ENCODE peak calls at places on chromosomes 3 and 15, in ten cellular contexts. One of them, this sample, is unnamed.

GRCh38 chr3:36648241-36649034 is 115.9 kb downstream of the DCLK3 start:
- DNase-seq in prostate gland: no peak
- DNase-seq in K562: no peak
- DNase-seq in transverse colon: no peak
- DNase-seq in IMR-90: peak
- DNase-seq in HepG2: no peak
- DNase-seq in sigmoid colon: no peak
- DNase-seq in adrenal gland: no peak
- DNase-seq in breast epithelium: no peak
- DNase-seq in stomach: no peak
- DNase-seq in this sample: no peak

GRCh38 chr3:46669191-46669999 is 24.1 kb downstream of the ALS2CL start:
- DNase-seq in sigmoid colon: peak
- DNase-seq in HepG2: no peak
- DNase-seq in IMR-90: no peak
- DNase-seq in breast epithelium: no peak
- DNase-seq in stomach: peak
- DNase-seq in prostate gland: no peak
- DNase-seq in transverse colon: peak
- DNase-seq in K562: no peak
- DNase-seq in adrenal gland: peak
- DNase-seq in this sample: no peak

GRCh38 chr15:35127717-35128116 is 42.6 kb upstream of the NANOGP8 start:
- DNase-seq in IMR-90: no peak
- DNase-seq in adrenal gland: no peak
- DNase-seq in sigmoid colon: no peak
- DNase-seq in HepG2: no peak
- DNase-seq in K562: no peak
- DNase-seq in prostate gland: no peak
- DNase-seq in breast epithelium: no peak
- DNase-seq in stomach: no peak
- DNase-seq in transverse colon: no peak
- DNase-seq in this sample: no peak

GRCh38 chr15:66864871-66865281 is 162.8 kb downstream of the SMAD6 start:
- DNase-seq in prostate gland: no peak
- DNase-seq in HepG2: no peak
- DNase-seq in stomach: peak
- DNase-seq in K562: no peak
- DNase-seq in breast epithelium: no peak
- DNase-seq in transverse colon: no peak
- DNase-seq in sigmoid colon: peak
- DNase-seq in adrenal gland: no peak
- DNase-seq in IMR-90: no peak
- DNase-seq in this sample: no peak

GRCh38 chr3:136186330-136186729 is 9.8 kb downstream of the MSL2 start:
- DNase-seq in adrenal gland: no peak
- DNase-seq in IMR-90: no peak
- DNase-seq in K562: no peak
- DNase-seq in breast epithelium: no peak
- DNase-seq in stomach: peak
- DNase-seq in HepG2: peak
- DNase-seq in sigmoid colon: no peak
- DNase-seq in transverse colon: peak
- DNase-seq in prostate gland: no peak
- DNase-seq in this sample: no peak

GRCh38 chr3:177827517-177828249 is 630.4 kb upstream of the TBL1XR1 start:
- DNase-seq in K562: no peak
- DNase-seq in adrenal gland: peak
- DNase-seq in breast epithelium: no peak
- DNase-seq in prostate gland: no peak
- DNase-seq in sigmoid colon: no peak
- DNase-seq in transverse colon: no peak
- DNase-seq in stomach: no peak
- DNase-seq in IMR-90: peak
- DNase-seq in HepG2: peak
- DNase-seq in this sample: no peak

GRCh38 chr15:93474728-93475127 is 385.7 kb upstream of the RGMA start:
- DNase-seq in HepG2: no peak
- DNase-seq in K562: no peak
- DNase-seq in adrenal gland: no peak
- DNase-seq in IMR-90: no peak
- DNase-seq in prostate gland: no peak
- DNase-seq in breast epithelium: no peak
- DNase-seq in sigmoid colon: no peak
- DNase-seq in transverse colon: no peak
- DNase-seq in stomach: peak
- DNase-seq in this sample: no peak

GRCh38 chr3:14587733-14588360 is 47.7 kb upstream of the GRIP2 start:
- DNase-seq in breast epithelium: no peak
- DNase-seq in transverse colon: no peak
- DNase-seq in K562: no peak
- DNase-seq in IMR-90: peak
- DNase-seq in adrenal gland: no peak
- DNase-seq in stomach: no peak
- DNase-seq in sigmoid colon: no peak
- DNase-seq in prostate gland: no peak
- DNase-seq in HepG2: peak
- DNase-seq in this sample: no peak

DNA sequence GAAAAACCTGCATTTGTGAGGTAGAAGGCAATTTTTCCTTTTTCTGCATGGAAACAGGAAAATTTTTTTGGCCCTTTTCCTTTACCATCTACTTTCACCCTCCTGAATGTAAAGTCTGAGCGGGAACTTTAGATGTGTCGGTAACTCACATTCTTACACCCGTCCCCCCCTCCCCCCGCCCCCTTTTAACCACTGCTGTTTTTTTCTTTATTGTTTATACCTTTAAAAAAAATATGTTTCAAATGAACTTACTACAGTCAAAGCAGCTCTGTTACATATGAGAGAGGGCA is 487 bp upstream of the HES1 start:
- DNase-seq in stomach: no peak
- DNase-seq in K562: no peak
- DNase-seq in prostate gland: no peak
- DNase-seq in transverse colon: no peak
- DNase-seq in IMR-90: no peak
- DNase-seq in adrenal gland: no peak
- DNase-seq in breast epithelium: no peak
- DNase-seq in sigmoid colon: no peak
- DNase-seq in HepG2: no peak
- DNase-seq in this sample: no peak
- TF ChIP-seq POLR2A in stomach: no peak
- TF ChIP-seq POLR2A in K562: no peak
- TF ChIP-seq POLR2A in prostate gland: no peak
- TF ChIP-seq POLR2A in transverse colon: no peak
- TF ChIP-seq POLR2A in IMR-90: no peak
- TF ChIP-seq POLR2A in adrenal gland: no peak
- TF ChIP-seq POLR2A in breast epithelium: no peak
- TF ChIP-seq POLR2A in sigmoid colon: no peak
- TF ChIP-seq POLR2A in HepG2: no peak
- TF ChIP-seq POLR2A in this sample: no peak

GRCh38 chr15:79314186-79314585 is 3.3 kb downstream of the TMED3 start:
- DNase-seq in stomach: no peak
- DNase-seq in adrenal gland: no peak
- DNase-seq in prostate gland: no peak
- DNase-seq in sigmoid colon: no peak
- DNase-seq in IMR-90: no peak
- DNase-seq in breast epithelium: no peak
- DNase-seq in K562: no peak
- DNase-seq in HepG2: no peak
- DNase-seq in transverse colon: no peak
- DNase-seq in this sample: no peak

GRCh38 chr15:79308874-79309273 is 2.0 kb upstream of the TMED3 start:
- DNase-seq in breast epithelium: no peak
- DNase-seq in adrenal gland: no peak
- DNase-seq in prostate gland: no peak
- DNase-seq in HepG2: no peak
- DNase-seq in IMR-90: no peak
- DNase-seq in K562: no peak
- DNase-seq in sigmoid colon: no peak
- DNase-seq in transverse colon: no peak
- DNase-seq in stomach: no peak
- DNase-seq in this sample: no peak

GRCh38 chr15:79310612-79310984 is 314 bp upstream of the TMED3 start:
- DNase-seq in sigmoid colon: no peak
- DNase-seq in breast epithelium: no peak
- DNase-seq in transverse colon: no peak
- DNase-seq in prostate gland: no peak
- DNase-seq in adrenal gland: no peak
- DNase-seq in K562: no peak
- DNase-seq in stomach: no peak
- DNase-seq in HepG2: peak
- DNase-seq in IMR-90: peak
- DNase-seq in this sample: no peak

GRCh38 chr15:79311901-79312553 is 1.1 kb downstream of the TMED3 start:
- DNase-seq in adrenal gland: no peak
- DNase-seq in prostate gland: no peak
- DNase-seq in HepG2: no peak
- DNase-seq in stomach: no peak
- DNase-seq in IMR-90: no peak
- DNase-seq in K562: no peak
- DNase-seq in transverse colon: no peak
- DNase-seq in sigmoid colon: no peak
- DNase-seq in breast epithelium: no peak
- DNase-seq in this sample: no peak

DNA sequence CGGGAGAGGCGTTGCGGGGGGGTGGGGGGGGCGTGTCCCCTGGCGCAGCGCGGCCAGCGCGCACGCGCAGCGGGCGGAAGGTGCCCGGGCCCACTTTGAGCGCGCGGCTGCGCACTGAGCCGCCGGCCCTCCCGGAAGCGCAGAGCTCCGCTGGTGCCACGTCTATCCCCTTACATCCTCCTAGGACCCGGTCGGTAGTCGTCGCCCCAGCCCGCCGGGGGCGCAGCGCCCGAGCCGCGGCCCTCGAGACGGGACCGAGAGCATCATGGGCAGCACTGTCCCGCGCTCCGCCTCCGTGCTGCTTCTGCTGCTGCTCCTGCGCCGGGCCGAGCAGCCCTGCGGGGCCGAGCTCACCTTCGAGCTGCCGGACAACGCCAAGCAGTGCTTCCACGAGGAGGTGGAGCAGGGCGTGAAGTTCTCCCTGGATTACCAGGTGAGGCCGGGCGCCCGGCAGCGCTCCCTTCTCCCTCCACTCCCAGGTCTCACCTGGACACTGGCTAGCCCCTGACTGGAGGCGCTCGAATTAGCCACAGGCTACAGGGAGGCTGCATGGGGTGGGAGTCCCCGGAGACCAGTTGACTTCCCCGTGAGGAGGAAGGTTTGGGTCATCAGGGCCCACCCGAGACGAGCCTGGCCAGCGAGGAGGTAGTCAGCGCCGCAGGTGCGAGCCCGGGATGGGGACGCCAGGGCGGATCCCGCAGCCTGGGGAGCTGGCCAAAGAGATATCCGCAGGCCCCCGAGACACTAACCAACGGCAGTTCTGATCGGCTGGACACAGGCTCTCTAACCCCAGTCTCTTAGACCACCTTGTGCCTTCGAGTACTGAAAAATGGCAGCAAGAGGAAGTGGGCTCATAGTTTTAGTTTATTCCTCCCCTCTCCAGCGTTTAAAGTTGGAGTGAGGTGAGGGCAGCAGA is at the start of gene TMED3:
- DNase-seq in HepG2: peak
- DNase-seq in breast epithelium: peak
- DNase-seq in prostate gland: peak
- DNase-seq in stomach: peak
- DNase-seq in transverse colon: peak
- DNase-seq in sigmoid colon: peak
- DNase-seq in K562: peak
- DNase-seq in IMR-90: peak
- DNase-seq in adrenal gland: peak
- DNase-seq in this sample: peak
- TF ChIP-seq POLR2A in HepG2: peak
- TF ChIP-seq POLR2A in breast epithelium: no peak
- TF ChIP-seq POLR2A in prostate gland: peak
- TF ChIP-seq POLR2A in stomach: no peak
- TF ChIP-seq POLR2A in transverse colon: no peak
- TF ChIP-seq POLR2A in sigmoid colon: no peak
- TF ChIP-seq POLR2A in K562: peak
- TF ChIP-seq POLR2A in IMR-90: peak
- TF ChIP-seq POLR2A in adrenal gland: no peak
- TF ChIP-seq POLR2A in this sample: peak

DNA sequence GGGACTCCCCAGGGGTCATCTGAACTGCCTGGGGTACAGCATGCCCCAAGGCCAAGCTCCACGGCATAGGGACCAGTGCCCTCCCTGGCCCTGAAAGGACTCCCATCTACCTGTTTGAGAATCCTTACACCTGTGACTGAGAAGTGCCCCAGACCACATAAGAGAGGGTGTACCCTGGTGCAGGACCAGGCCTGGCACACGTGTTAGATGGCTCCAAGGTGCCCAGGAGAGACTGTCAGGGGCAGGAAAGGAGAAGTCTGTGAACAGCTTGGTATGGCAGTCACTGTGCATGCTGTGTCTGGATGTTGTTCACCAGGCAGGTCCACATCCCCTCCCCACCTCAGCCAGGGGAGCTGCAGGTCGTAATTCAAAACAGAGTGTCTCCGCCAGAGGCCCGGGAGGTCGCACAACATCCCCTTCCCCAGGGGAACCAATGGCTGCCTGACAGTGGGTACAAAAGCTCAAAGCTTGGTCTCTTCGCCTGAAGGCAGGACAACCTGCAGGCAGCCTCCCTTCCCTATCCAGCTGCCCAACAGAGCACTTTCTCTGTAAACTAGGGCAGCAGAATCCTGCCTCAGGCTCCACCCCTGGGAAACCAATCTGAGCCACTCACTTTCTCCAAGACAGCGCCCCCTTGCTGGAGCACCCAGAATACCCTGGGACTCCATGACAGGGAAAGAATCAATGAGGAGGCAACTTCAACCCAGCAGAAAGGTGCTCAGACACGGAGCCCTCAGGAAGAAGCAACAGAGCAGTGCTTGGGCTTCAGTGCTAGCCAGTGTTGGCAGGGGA is 3.9 kb downstream of the NUP210 start:
- DNase-seq in adrenal gland: no peak
- DNase-seq in IMR-90: no peak
- DNase-seq in breast epithelium: no peak
- DNase-seq in transverse colon: no peak
- DNase-seq in stomach: no peak
- DNase-seq in sigmoid colon: no peak
- DNase-seq in HepG2: no peak
- DNase-seq in prostate gland: no peak
- DNase-seq in K562: peak
- DNase-seq in this sample: peak
- TF ChIP-seq POLR2A in adrenal gland: no peak
- TF ChIP-seq POLR2A in IMR-90: no peak
- TF ChIP-seq POLR2A in breast epithelium: no peak
- TF ChIP-seq POLR2A in transverse colon: no peak
- TF ChIP-seq POLR2A in stomach: no peak
- TF ChIP-seq POLR2A in sigmoid colon: no peak
- TF ChIP-seq POLR2A in HepG2: no peak
- TF ChIP-seq POLR2A in prostate gland: no peak
- TF ChIP-seq POLR2A in K562: no peak
- TF ChIP-seq POLR2A in this sample: no peak

GRCh38 chr3:171204942-171205341 is 178.4 kb upstream of the SLC2A2 start:
- DNase-seq in transverse colon: no peak
- DNase-seq in breast epithelium: no peak
- DNase-seq in IMR-90: no peak
- DNase-seq in adrenal gland: no peak
- DNase-seq in prostate gland: no peak
- DNase-seq in stomach: no peak
- DNase-seq in K562: no peak
- DNase-seq in sigmoid colon: no peak
- DNase-seq in HepG2: no peak
- DNase-seq in this sample: no peak

GRCh38 chr3:171201825-171202224 is 175.3 kb upstream of the SLC2A2 start:
- DNase-seq in prostate gland: no peak
- DNase-seq in stomach: no peak
- DNase-seq in HepG2: no peak
- DNase-seq in K562: no peak
- DNase-seq in sigmoid colon: no peak
- DNase-seq in adrenal gland: no peak
- DNase-seq in IMR-90: no peak
- DNase-seq in breast epithelium: no peak
- DNase-seq in transverse colon: no peak
- DNase-seq in this sample: no peak

GRCh38 chr3:171198781-171199472 is 172.4 kb upstream of the SLC2A2 start:
- DNase-seq in stomach: no peak
- DNase-seq in breast epithelium: no peak
- DNase-seq in K562: no peak
- DNase-seq in IMR-90: no peak
- DNase-seq in transverse colon: no peak
- DNase-seq in adrenal gland: no peak
- DNase-seq in prostate gland: no peak
- DNase-seq in HepG2: no peak
- DNase-seq in sigmoid colon: no peak
- DNase-seq in this sample: no peak

GRCh38 chr3:171199473-171199829 is 172.9 kb upstream of the SLC2A2 start:
- DNase-seq in transverse colon: no peak
- DNase-seq in stomach: no peak
- DNase-seq in adrenal gland: no peak
- DNase-seq in breast epithelium: no peak
- DNase-seq in IMR-90: no peak
- DNase-seq in prostate gland: no peak
- DNase-seq in sigmoid colon: no peak
- DNase-seq in HepG2: no peak
- DNase-seq in K562: no peak
- DNase-seq in this sample: no peak

GRCh38 chr3:171200052-171201029 is 173.8 kb upstream of the SLC2A2 start:
- DNase-seq in transverse colon: no peak
- DNase-seq in breast epithelium: no peak
- DNase-seq in prostate gland: no peak
- DNase-seq in sigmoid colon: no peak
- DNase-seq in IMR-90: no peak
- DNase-seq in HepG2: no peak
- DNase-seq in adrenal gland: no peak
- DNase-seq in K562: no peak
- DNase-seq in stomach: no peak
- DNase-seq in this sample: no peak
- TF ChIP-seq POLR2A in transverse colon: no peak
- TF ChIP-seq POLR2A in breast epithelium: no peak
- TF ChIP-seq POLR2A in prostate gland: no peak
- TF ChIP-seq POLR2A in sigmoid colon: no peak
- TF ChIP-seq POLR2A in IMR-90: no peak
- TF ChIP-seq POLR2A in HepG2: no peak
- TF ChIP-seq POLR2A in adrenal gland: no peak
- TF ChIP-seq POLR2A in K562: no peak
- TF ChIP-seq POLR2A in stomach: no peak
- TF ChIP-seq POLR2A in this sample: no peak